ENCODE peak calls at places on chromosomes 13 and 19, in four cellular contexts. One of them, this sample, is unnamed.

GRCh38 chr13:109547942-109548860 is 238.2 kb downstream of the IRS2 start:
- DNase-seq in lung microvascular endothelial cell: no peak
- DNase-seq in fibroblast of mammary gland: no peak
- DNase-seq in myocyte: no peak
- DNase-seq in this sample: no peak

GRCh38 chr13:80666782-80667537 is 326.0 kb upstream of the SPRY2 start:
- DNase-seq in lung microvascular endothelial cell: no peak
- DNase-seq in fibroblast of mammary gland: peak
- DNase-seq in myocyte: no peak
- DNase-seq in this sample: no peak

GRCh38 chr13:101520672-101521071 is 68.2 kb downstream of the ITGBL1 start:
- DNase-seq in lung microvascular endothelial cell: no peak
- DNase-seq in fibroblast of mammary gland: peak
- DNase-seq in myocyte: peak
- DNase-seq in this sample: no peak

GRCh38 chr13:111901301-111901905 is 165.5 kb upstream of the SOX1 start:
- DNase-seq in lung microvascular endothelial cell: no peak
- DNase-seq in fibroblast of mammary gland: no peak
- DNase-seq in myocyte: no peak
- DNase-seq in this sample: no peak

GRCh38 chr13:26280822-26281221 is 26.9 kb downstream of the CDK8 start:
- DNase-seq in lung microvascular endothelial cell: peak
- DNase-seq in fibroblast of mammary gland: no peak
- DNase-seq in myocyte: no peak
- DNase-seq in this sample: no peak

GRCh38 chr13:52862358-52863206 is 14.1 kb upstream of the PCDH8 start:
- DNase-seq in lung microvascular endothelial cell: peak
- DNase-seq in fibroblast of mammary gland: no peak
- DNase-seq in myocyte: no peak
- DNase-seq in this sample: peak

GRCh38 chr19:57280913-57281425 is 684 bp downstream of the ZNF460 start:
- DNase-seq in lung microvascular endothelial cell: no peak
- DNase-seq in fibroblast of mammary gland: peak
- DNase-seq in myocyte: peak
- DNase-seq in this sample: no peak

GRCh38 chr13:91017031-91017668 is 330.3 kb upstream of the MIR17HG start:
- DNase-seq in lung microvascular endothelial cell: peak
- DNase-seq in fibroblast of mammary gland: peak
- DNase-seq in myocyte: peak
- DNase-seq in this sample: peak

GRCh38 chr13:79413521-79413920 is 7.5 kb upstream of the RBM26 start:
- DNase-seq in lung microvascular endothelial cell: no peak
- DNase-seq in fibroblast of mammary gland: no peak
- DNase-seq in myocyte: no peak
- DNase-seq in this sample: no peak

GRCh38 chr13:106818971-106819370 is 251.0 kb upstream of the ARGLU1 start:
- DNase-seq in lung microvascular endothelial cell: no peak
- DNase-seq in fibroblast of mammary gland: no peak
- DNase-seq in myocyte: no peak
- DNase-seq in this sample: no peak

GRCh38 chr19:33399081-33399744 is 25.7 kb downstream of the CEBPG start:
- DNase-seq in lung microvascular endothelial cell: no peak
- DNase-seq in fibroblast of mammary gland: no peak
- DNase-seq in myocyte: no peak
- DNase-seq in this sample: no peak

GRCh38 chr13:96696501-96696900 is 297.8 kb downstream of the OXGR1 start:
- DNase-seq in lung microvascular endothelial cell: no peak
- DNase-seq in fibroblast of mammary gland: peak
- DNase-seq in myocyte: no peak
- DNase-seq in this sample: no peak

GRCh38 chr19:11400695-11401291 is 16.7 kb upstream of the EPOR start:
- DNase-seq in lung microvascular endothelial cell: no peak
- DNase-seq in fibroblast of mammary gland: no peak
- DNase-seq in myocyte: no peak
- DNase-seq in this sample: no peak

GRCh38 chr13:83325454-83325853 is 556.8 kb downstream of the SLITRK1 start:
- DNase-seq in lung microvascular endothelial cell: no peak
- DNase-seq in fibroblast of mammary gland: peak
- DNase-seq in myocyte: peak
- DNase-seq in this sample: no peak

GRCh38 chr13:88014527-88014926 is 343.4 kb downstream of the SLITRK5 start:
- DNase-seq in lung microvascular endothelial cell: no peak
- DNase-seq in fibroblast of mammary gland: peak
- DNase-seq in myocyte: no peak
- DNase-seq in this sample: no peak

GRCh38 chr19:47284324-47284899 is 9.7 kb downstream of the INAFM1 start:
- DNase-seq in lung microvascular endothelial cell: peak
- DNase-seq in fibroblast of mammary gland: peak
- DNase-seq in myocyte: peak
- DNase-seq in this sample: peak

GRCh38 chr13:106416645-106417044 is 118.8 kb downstream of the EFNB2 start:
- DNase-seq in lung microvascular endothelial cell: no peak
- DNase-seq in fibroblast of mammary gland: no peak
- DNase-seq in myocyte: no peak
- DNase-seq in this sample: no peak

GRCh38 chr13:41939403-41939802 is 21.5 kb downstream of the VWA8 start:
- DNase-seq in lung microvascular endothelial cell: no peak
- DNase-seq in fibroblast of mammary gland: no peak
- DNase-seq in myocyte: no peak
- DNase-seq in this sample: peak

GRCh38 chr19:46878613-46879375 is 18.0 kb downstream of the ARHGAP35 start:
- DNase-seq in lung microvascular endothelial cell: no peak
- DNase-seq in fibroblast of mammary gland: peak
- DNase-seq in myocyte: peak
- DNase-seq in this sample: no peak

This sample was measured in NCI-H1694 treated with DMSO at 0.1 percent for 48 hours.